ENCODE peak calls at places on chromosomes 5 and 9, in five cellular contexts. W is cardiac fibroblast, O is HFFc6, S is iris pigment epithelial cell, J is glomerular endothelial cell. Q is an unnamed sample.

GRCh38 chr5:173707392-173707791 is 90.9 kb upstream of the BOD1 start:
- DNase-seq in O (peak), S (peak), W (peak), J (no peak), Q (no peak)

GRCh38 chr9:23577611-23578010 is 248.4 kb downstream of the ELAVL2 start:
- DNase-seq in S (no peak), J (no peak), O (no peak), W (no peak), Q (no peak)

GRCh38 chr9:99385814-99386279 is 163.8 kb downstream of the SEC61B start:
- DNase-seq in W (no peak), J (no peak), O (peak), S (peak), Q (peak)

GRCh38 chr9:84366683-84367082 is 26.1 kb upstream of the SLC28A3 start:
- DNase-seq in S (no peak), J (no peak), W (no peak), O (no peak), Q (no peak)

GRCh38 chr9:83920469-83920941 is 727 bp downstream of the KIF27 start:
- DNase-seq in S (peak), J (no peak), O (no peak), W (peak), Q (no peak)

GRCh38 chr5:126647071-126647470 is 46.3 kb downstream of the PHAX start:
- DNase-seq in J (no peak), O (no peak), S (no peak), W (no peak), Q (no peak)

GRCh38 chr5:57754616-57755015 is 272.0 kb upstream of the ACTBL2 start:
- DNase-seq in J (no peak), S (peak), O (no peak), W (peak), Q (no peak)

GRCh38 chr5:83397658-83398057 is 73.9 kb upstream of the VCAN start:
- DNase-seq in J (no peak), W (no peak), O (no peak), S (no peak), Q (no peak)

GRCh38 chr5:67353500-67353931 is 156.9 kb upstream of the CD180 start:
- DNase-seq in W (peak), S (peak), O (no peak), J (no peak), Q (no peak)

GRCh38 chr9:87834357-87834756 is 48.3 kb upstream of the SPATA31E1 start:
- DNase-seq in W (no peak), J (no peak), S (no peak), O (no peak), Q (no peak)

GRCh38 chr9:35962126-35962906 is 4.4 kb upstream of the OR2S2 start:
- DNase-seq in S (peak), J (no peak), O (peak), W (peak), Q (no peak)

GRCh38 chr9:108953983-108954574 is 19.9 kb downstream of the ABITRAM start:
- DNase-seq in W (peak), O (peak), J (peak), S (peak), Q (no peak)

GRCh38 chr5:109865636-109866035 is 175.9 kb downstream of the MAN2A1 start:
- DNase-seq in J (peak), S (peak), W (peak), O (peak), Q (no peak)

GRCh38 chr5:90612930-90613329 is 54.3 kb downstream of the ADGRV1 start:
- DNase-seq in J (no peak), S (no peak), W (no peak), O (no peak), Q (no peak)

GRCh38 chr5:144335561-144335960 is 164.9 kb downstream of the KCTD16 start:
- DNase-seq in W (no peak), S (no peak), O (no peak), J (no peak), Q (no peak)

Q was measured in SK-N-MC.